ENCODE peak calls at places on chromosomes 7 and 10, in four cellular contexts. One of them, this sample, is unnamed. For H3K4me1, the result is how much of the 10 kb centered on the place peaks cover.

GRCh38 chr10:13961853-13962252 is 368.9 kb downstream of the FRMD4A start:
- DNase-seq in cardiac muscle cell: no peak
- DNase-seq in lung: no peak
- DNase-seq in H1: no peak
- DNase-seq in this sample: no peak

GRCh38 chr10:88515235-88515634 is 67.9 kb downstream of the RNLS start:
- DNase-seq in cardiac muscle cell: no peak
- DNase-seq in lung: no peak
- DNase-seq in H1: no peak
- DNase-seq in this sample: no peak

GRCh38 chr7:151276651-151277590 is 28.4 kb upstream of the SMARCD3 start:
- DNase-seq in cardiac muscle cell: peak
- DNase-seq in lung: no peak
- DNase-seq in H1: peak
- DNase-seq in this sample: peak

GRCh38 chr10:92103376-92104084 is 180.0 kb downstream of the BTAF1 start:
- DNase-seq in cardiac muscle cell: no peak
- DNase-seq in lung: no peak
- DNase-seq in H1: no peak
- DNase-seq in this sample: no peak

GRCh38 chr7:98970805-98971204 is 92.5 kb downstream of the TRRAP start:
- DNase-seq in cardiac muscle cell: no peak
- DNase-seq in lung: no peak
- DNase-seq in H1: no peak
- DNase-seq in this sample: no peak

GRCh38 chr7:34015656-34016055 is 110.3 kb downstream of the BMPER start:
- DNase-seq in cardiac muscle cell: no peak
- DNase-seq in lung: no peak
- DNase-seq in H1: no peak
- DNase-seq in this sample: no peak

GRCh38 chr10:116269612-116270011 is 3.4 kb downstream of the GFRA1 start:
- DNase-seq in cardiac muscle cell: no peak
- DNase-seq in lung: no peak
- DNase-seq in H1: no peak
- DNase-seq in this sample: no peak

GRCh38 chr10:69406302-69406811 is 10.4 kb downstream of the TACR2 start:
- DNase-seq in cardiac muscle cell: peak
- DNase-seq in lung: no peak
- DNase-seq in H1: no peak
- DNase-seq in this sample: peak

GRCh38 chr10:5456563-5456962 is 42.8 kb downstream of the CALML5 start:
- DNase-seq in cardiac muscle cell: no peak
- DNase-seq in lung: no peak
- DNase-seq in H1: no peak
- DNase-seq in this sample: no peak

GRCh38 chr10:102163342-102163989 is 11.3 kb downstream of the NOLC1 start:
- DNase-seq in cardiac muscle cell: no peak
- DNase-seq in lung: no peak
- DNase-seq in H1: no peak
- DNase-seq in this sample: no peak

GRCh38 chr10:13053794-13054462 is 46.0 kb upstream of the OPTN start:
- DNase-seq in cardiac muscle cell: no peak
- DNase-seq in lung: no peak
- DNase-seq in H1: no peak
- DNase-seq in this sample: no peak

GRCh38 chr7:13457790-13458189 is 531.7 kb downstream of the ETV1 start:
- DNase-seq in cardiac muscle cell: no peak
- DNase-seq in lung: no peak
- DNase-seq in H1: no peak
- DNase-seq in this sample: no peak

GRCh38 chr10:79435271-79436065 is 10.0 kb downstream of the ZCCHC24 start:
- DNase-seq in cardiac muscle cell: peak
- DNase-seq in lung: no peak
- DNase-seq in H1: no peak
- DNase-seq in this sample: no peak

GRCh38 chr7:151248191-151249033 is at the start of gene SMARCD3:
- DNase-seq in cardiac muscle cell: peak
- DNase-seq in lung: peak
- DNase-seq in H1: no peak
- DNase-seq in this sample: peak

GRCh38 chr10:100009283-100009792 is 409 bp downstream of the DNMBP start:
- DNase-seq in cardiac muscle cell: no peak
- DNase-seq in lung: no peak
- DNase-seq in H1: no peak
- DNase-seq in this sample: no peak

GRCh38 chr10:97805960-97806359 is 34.2 kb upstream of the SFRP5 start:
- DNase-seq in cardiac muscle cell: no peak
- DNase-seq in lung: no peak
- DNase-seq in H1: no peak
- DNase-seq in this sample: no peak

GRCh38 chr7:157432541-157432956 is 95.7 kb downstream of the DNAJB6 start:
- DNase-seq in cardiac muscle cell: peak
- DNase-seq in lung: no peak
- DNase-seq in H1: peak
- DNase-seq in this sample: no peak

GRCh38 chr7:100854146-100854895 is 1.8 kb downstream of the SLC12A9 start:
- DNase-seq in cardiac muscle cell: no peak
- DNase-seq in lung: no peak
- DNase-seq in H1: no peak
- DNase-seq in this sample: no peak

GRCh38 chr7:5700391-5700985 is 81.0 kb downstream of the RNF216 start:
- DNase-seq in cardiac muscle cell: no peak
- DNase-seq in lung: no peak
- DNase-seq in H1: no peak
- DNase-seq in this sample: no peak

DNA sequence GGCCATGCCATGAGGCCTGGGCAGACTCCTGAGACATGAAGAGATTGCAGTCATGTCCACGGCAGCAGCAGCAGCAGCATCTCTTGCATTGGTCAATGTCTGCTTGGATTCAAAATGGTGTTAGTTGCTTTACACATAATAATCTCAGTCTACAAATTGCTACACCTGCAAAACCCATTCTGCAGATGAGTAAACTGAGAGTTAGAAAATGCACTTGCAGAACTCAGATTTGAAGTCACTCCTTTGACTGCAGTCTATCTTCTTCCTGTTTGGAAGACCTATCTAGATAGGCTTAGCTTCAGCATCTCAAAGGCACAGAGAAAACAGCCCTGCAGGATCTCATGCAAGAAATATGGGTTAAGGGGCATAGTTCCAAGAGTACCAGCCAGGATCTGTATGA is 350.3 kb downstream of the TNS3 start:
- DNase-seq in cardiac muscle cell: no peak
- DNase-seq in lung: no peak
- DNase-seq in H1: no peak
- DNase-seq in this sample: no peak
- H3K4me1 ChIP-seq in cardiac muscle cell: under half
- H3K4me1 ChIP-seq in lung: under half
- H3K4me1 ChIP-seq in H1: under half
- H3K4me1 ChIP-seq in this sample: under half

GRCh38 chr7:140609646-140610045 is 31.0 kb downstream of the DENND2A start:
- DNase-seq in cardiac muscle cell: no peak
- DNase-seq in lung: no peak
- DNase-seq in H1: no peak
- DNase-seq in this sample: no peak
- H3K27ac ChIP-seq in cardiac muscle cell: no peak
- H3K27ac ChIP-seq in lung: no peak
- H3K27ac ChIP-seq in H1: no peak
- H3K27ac ChIP-seq in this sample: no peak

GRCh38 chr10:7185367-7185690 is 225.5 kb downstream of the SFMBT2 start:
- DNase-seq in cardiac muscle cell: no peak
- DNase-seq in lung: no peak
- DNase-seq in H1: no peak
- DNase-seq in this sample: no peak
- TF ChIP-seq CTCF in cardiac muscle cell: no peak
- TF ChIP-seq CTCF in lung: no peak
- TF ChIP-seq CTCF in H1: no peak
- TF ChIP-seq CTCF in this sample: no peak

DNA sequence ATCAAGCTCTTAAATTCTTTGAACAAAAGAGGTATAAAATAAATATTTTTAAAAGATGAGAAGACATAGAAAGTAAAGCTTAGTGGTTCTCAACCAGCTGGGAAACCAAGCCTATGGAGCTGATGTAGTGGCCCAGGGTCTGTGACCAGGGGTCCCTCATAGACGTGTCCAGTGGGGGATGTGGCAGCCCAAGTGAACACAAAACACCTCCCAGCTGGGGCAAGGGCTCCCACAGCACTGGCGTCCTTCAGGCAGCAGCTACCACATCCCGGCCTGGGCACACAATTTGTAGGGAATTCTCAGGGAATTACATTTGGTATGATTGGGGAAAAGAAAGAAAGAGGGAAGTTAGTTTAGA is 17.8 kb upstream of the CCDC71L start:
- DNase-seq in cardiac muscle cell: no peak
- DNase-seq in lung: no peak
- DNase-seq in H1: no peak
- DNase-seq in this sample: no peak
- H3K4me1 ChIP-seq in cardiac muscle cell: under half
- H3K4me1 ChIP-seq in lung: under half
- H3K4me1 ChIP-seq in H1: under half
- H3K4me1 ChIP-seq in this sample: under half

GRCh38 chr10:132929953-132930640 is 12.3 kb downstream of the CFAP46 start:
- DNase-seq in cardiac muscle cell: no peak
- DNase-seq in lung: no peak
- DNase-seq in H1: no peak
- DNase-seq in this sample: no peak

GRCh38 chr10:132932461-132933307 is 9.7 kb downstream of the CFAP46 start:
- DNase-seq in cardiac muscle cell: no peak
- DNase-seq in lung: no peak
- DNase-seq in H1: no peak
- DNase-seq in this sample: no peak

GRCh38 chr10:132928261-132928660 is 14.1 kb downstream of the CFAP46 start:
- DNase-seq in cardiac muscle cell: no peak
- DNase-seq in lung: no peak
- DNase-seq in H1: no peak
- DNase-seq in this sample: no peak

GRCh38 chr10:132933308-132934042 is 8.9 kb downstream of the CFAP46 start:
- DNase-seq in cardiac muscle cell: no peak
- DNase-seq in lung: no peak
- DNase-seq in H1: no peak
- DNase-seq in this sample: no peak

DNA sequence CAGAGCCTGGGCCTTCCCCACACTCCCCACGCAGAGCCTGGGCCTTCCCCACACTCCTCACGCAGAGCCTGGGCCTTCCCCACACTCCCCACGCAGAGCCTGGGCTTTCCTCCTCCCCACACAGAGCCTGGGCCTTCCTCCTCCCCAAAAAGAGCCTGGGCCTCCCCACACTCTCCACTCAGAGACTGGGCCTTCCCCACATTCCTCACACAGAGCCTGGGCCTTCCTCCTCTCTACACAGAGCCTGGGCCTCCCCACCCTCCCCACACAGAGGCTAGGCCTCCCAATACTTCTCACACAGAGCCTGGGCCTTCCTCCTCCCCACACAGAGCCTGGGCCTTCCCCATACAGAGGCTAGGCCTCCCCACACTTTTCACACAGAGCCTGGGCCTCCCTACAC is 11.1 kb downstream of the CFAP46 start:
- DNase-seq in cardiac muscle cell: peak
- DNase-seq in lung: no peak
- DNase-seq in H1: no peak
- DNase-seq in this sample: no peak
- H3K27ac ChIP-seq in cardiac muscle cell: no peak
- H3K27ac ChIP-seq in lung: no peak
- H3K27ac ChIP-seq in H1: no peak
- H3K27ac ChIP-seq in this sample: no peak

GRCh38 chr7:19117081-19117869 is at the start of gene TWIST1:
- DNase-seq in cardiac muscle cell: peak
- DNase-seq in lung: no peak
- DNase-seq in H1: peak
- DNase-seq in this sample: peak
- TF ChIP-seq CTCF in cardiac muscle cell: no peak
- TF ChIP-seq CTCF in lung: no peak
- TF ChIP-seq CTCF in H1: no peak
- TF ChIP-seq CTCF in this sample: no peak

DNA sequence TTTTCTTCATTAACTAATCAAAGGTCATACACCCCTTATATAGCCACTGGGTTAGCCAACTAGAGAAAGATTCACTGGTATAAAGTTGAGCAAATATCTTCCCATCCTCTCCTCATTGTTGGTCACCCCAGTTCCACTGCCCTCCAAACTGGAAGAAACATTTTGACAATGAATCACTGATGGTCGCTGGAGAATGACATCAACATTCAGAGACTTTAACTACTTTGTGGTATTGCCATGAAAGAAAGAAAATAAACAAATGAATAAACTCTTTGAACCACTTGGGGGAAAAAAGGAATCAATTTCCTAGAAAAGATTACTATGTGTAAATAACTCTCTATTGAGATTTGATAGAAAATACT is 23.4 kb downstream of the HYCC1 start:
- DNase-seq in cardiac muscle cell: peak
- DNase-seq in lung: no peak
- DNase-seq in H1: no peak
- DNase-seq in this sample: no peak
- H3K4me1 ChIP-seq in cardiac muscle cell: under half
- H3K4me1 ChIP-seq in lung: under half
- H3K4me1 ChIP-seq in H1: under half
- H3K4me1 ChIP-seq in this sample: under half

This sample was measured in ascending aorta.